ENCODE peak calls at places on chromosomes 6 and 20, in ten cellular contexts. C, W, S, R, Z, U, H, O, G and A are unnamed samples.

GRCh38 chr6:91659881-91660280 is 1073.0 kb upstream of the MAP3K7 start:
- DNase-seq in W (no peak), S (no peak), U (peak; percentile 55), Z (no peak), C (peak; percentile 89), G (no peak), O (no peak), H (no peak), R (no peak), A (no peak)

GRCh38 chr6:34839696-34840352 is 47.9 kb downstream of the BLTP3A start:
- DNase-seq in C (no peak), R (peak; percentile 36), S (no peak), H (no peak), W (no peak), U (no peak), O (no peak), G (no peak), Z (no peak), A (no peak)

GRCh38 chr20:44433751-44434538 is 41.7 kb upstream of the TTPAL start:
- DNase-seq in H (no peak), C (no peak), O (no peak), W (no peak), G (no peak), Z (no peak), U (no peak), R (peak; percentile 51), S (no peak), A (no peak)

GRCh38 chr20:49937023-49937929 is 1.1 kb downstream of the RNF114 start:
- DNase-seq in S (no peak), W (no peak), O (no peak), Z (peak; percentile 47), C (no peak), R (peak; percentile 56), G (no peak), U (no peak), H (no peak), A (no peak)

GRCh38 chr6:39388526-39389371 is 66.2 kb upstream of the KCNK16 start:
- DNase-seq in Z (no peak), W (no peak), U (no peak), S (no peak), R (no peak), O (no peak), H (no peak), C (no peak), G (no peak), A (no peak)

GRCh38 chr20:53074811-53075314 is 102.7 kb downstream of the TSHZ2 start:
- DNase-seq in W (no peak), O (no peak), C (no peak), R (peak; percentile 98), Z (peak; percentile 83), H (no peak), S (no peak), G (no peak), U (no peak), A (no peak)

GRCh38 chr6:28940294-28940858 is 16.6 kb upstream of the TRIM27 start:
- DNase-seq in W (peak; percentile 34), S (no peak), G (peak; percentile 32), U (peak; percentile 52), C (peak; percentile 18), R (peak; percentile 69), O (peak; percentile 12), H (no peak), Z (peak; percentile 81), A (peak; percentile 31)

GRCh38 chr6:144710207-144710606 is 425.1 kb downstream of the UTRN start:
- DNase-seq in S (peak; percentile 66), C (no peak), G (no peak), U (no peak), Z (peak; percentile 91), H (no peak), W (no peak), O (no peak), R (peak; percentile 97), A (no peak)

GRCh38 chr20:56722042-56722441 is 92.9 kb downstream of the TFAP2C start:
- DNase-seq in U (no peak), O (no peak), Z (no peak), R (no peak), W (no peak), C (no peak), S (no peak), G (no peak), H (no peak), A (no peak)

GRCh38 chr20:56630086-56630493 is 984 bp downstream of the TFAP2C start:
- DNase-seq in G (peak; percentile 21), R (peak; percentile 78), H (no peak), S (peak; percentile 80), Z (peak; percentile 92), W (peak; percentile 88), U (no peak), C (peak; percentile 34), O (no peak), A (no peak)

GRCh38 chr6:1201547-1202200 is 110.2 kb upstream of the FOXQ1 start:
- DNase-seq in C (no peak), Z (no peak), U (no peak), W (no peak), O (no peak), R (peak; percentile 37), G (no peak), H (no peak), S (no peak), A (no peak)

GRCh38 chr20:44336725-44337380 is at the start of gene R3HDML:
- DNase-seq in Z (no peak), C (no peak), O (no peak), W (no peak), S (no peak), G (no peak), H (no peak), R (no peak), U (no peak), A (no peak)

GRCh38 chr6:53662457-53662856 is 3.1 kb downstream of the KLHL31 start:
- DNase-seq in O (no peak), Z (no peak), C (no peak), U (no peak), R (no peak), G (no peak), S (no peak), H (no peak), W (no peak), A (no peak)

GRCh38 chr6:73608761-73609160 is 45.0 kb downstream of the SLC17A5 start:
- DNase-seq in S (no peak), H (no peak), G (no peak), C (no peak), W (no peak), O (no peak), Z (no peak), U (no peak), R (no peak), A (no peak)

GRCh38 chr6:152170702-152171667 is 363.5 kb downstream of the ESR1 start:
- DNase-seq in U (peak; percentile 13), G (no peak), R (no peak), O (no peak), S (no peak), W (no peak), H (no peak), Z (no peak), C (no peak), A (no peak)

GRCh38 chr20:62550087-62550565 is 74.3 kb upstream of the GATA5 start:
- DNase-seq in U (no peak), O (no peak), Z (no peak), S (no peak), H (no peak), G (peak; percentile 48), R (no peak), W (no peak), C (no peak), A (no peak)

GRCh38 chr6:49764571-49765236 is 20.5 kb upstream of the CRISP3 start:
- DNase-seq in G (no peak), O (no peak), S (no peak), W (no peak), Z (no peak), R (no peak), C (no peak), U (no peak), H (no peak), A (no peak)

GRCh38 chr20:40805592-40805991 is 116.6 kb upstream of the MAFB start:
- DNase-seq in Z (no peak), R (no peak), H (no peak), W (no peak), S (no peak), U (no peak), O (no peak), C (no peak), G (no peak), A (no peak)

GRCh38 chr6:170101281-170102035 is 189.4 kb downstream of the DLL1 start:
- DNase-seq in O (no peak), G (no peak), U (no peak), Z (no peak), H (no peak), S (no peak), R (no peak), C (no peak), W (no peak), A (peak; percentile 14)

GRCh38 chr20:3670511-3670910 is 7.3 kb upstream of the GFRA4 start:
- DNase-seq in C (no peak), U (peak; percentile 12), G (no peak), H (no peak), R (peak; percentile 56), Z (no peak), O (no peak), S (no peak), W (no peak), A (no peak)

GRCh38 chr6:93398723-93399122 is 20.6 kb downstream of the EPHA7 start:
- DNase-seq in W (no peak), R (no peak), G (no peak), H (no peak), O (no peak), U (peak; percentile 23), S (no peak), Z (no peak), C (no peak), A (no peak)

GRCh38 chr6:167465497-167465896 is 140.6 kb downstream of the TTLL2 start:
- DNase-seq in H (no peak), R (no peak), G (no peak), U (no peak), C (no peak), S (no peak), O (no peak), W (no peak), Z (no peak), A (no peak)

GRCh38 chr6:25232478-25232877 is 46.7 kb upstream of the CARMIL1 start:
- DNase-seq in U (no peak), G (no peak), O (no peak), Z (peak; percentile 45), C (peak; percentile 10), R (no peak), S (no peak), H (no peak), W (peak; percentile 49), A (no peak)

GRCh38 chr6:118844915-118845314 is 49.0 kb upstream of the ASF1A start:
- DNase-seq in G (no peak), H (no peak), O (no peak), S (no peak), W (peak; percentile 42), U (no peak), C (no peak), R (no peak), Z (no peak), A (no peak)

GRCh38 chr6:135972120-135972519 is 120.6 kb downstream of the PDE7B start:
- DNase-seq in S (no peak), U (no peak), C (no peak), Z (no peak), R (no peak), G (no peak), O (no peak), W (no peak), H (no peak), A (no peak)

GRCh38 chr6:30216096-30216495 is 2.9 kb upstream of the TRIM26 start:
- DNase-seq in R (no peak), W (peak; percentile 53), G (no peak), H (no peak), Z (no peak), S (no peak), O (no peak), U (no peak), C (no peak), A (no peak)

GRCh38 chr6:14002176-14002947 is 77.6 kb downstream of the RNF182 start:
- DNase-seq in U (no peak), S (no peak), W (no peak), G (no peak), O (no peak), Z (no peak), R (no peak), H (no peak), C (no peak), A (no peak)

GRCh38 chr20:1415667-1416468 is 23.0 kb upstream of the FKBP1A start:
- DNase-seq in H (no peak), W (no peak), S (peak; percentile 84), Z (peak; percentile 98), C (no peak), R (peak; percentile 100), G (no peak), O (no peak), U (no peak), A (no peak)